ENCODE peak calls at places on chromosomes 16 and 17, in four cellular contexts. O is lower lobe of right lung, S is HepG2, V is mammary epithelial cell. C is an unnamed sample.

GRCh38 chr16:81099958-81100357 is 3.8 kb upstream of the GCSH start:
- DNase-seq in O (no peak), V (no peak), S (no peak), C (no peak)

GRCh38 chr16:6643083-6643686 is 689.5 kb upstream of the RBFOX1 start:
- DNase-seq in O (no peak), S (peak), V (peak), C (peak)

GRCh38 chr16:79599837-79600635 is 501 bp downstream of the MAF start:
- DNase-seq in V (peak), S (no peak), O (peak), C (no peak)

GRCh38 chr16:1745900-1746692 is 25.2 kb downstream of the NME3 start:
- DNase-seq in O (no peak), V (no peak), S (no peak), C (no peak)

GRCh38 chr16:28202147-28202746 is 9.5 kb downstream of the XPO6 start:
- DNase-seq in S (no peak), O (no peak), V (no peak), C (no peak)

GRCh38 chr17:77474292-77474988 is 333.7 kb downstream of the SEC14L1 start:
- DNase-seq in O (no peak), S (no peak), V (no peak), C (no peak)

GRCh38 chr16:81715358-81716196 is 63.5 kb upstream of the PLCG2 start:
- DNase-seq in O (no peak), S (no peak), V (no peak), C (no peak)

GRCh38 chr17:81576621-81577277 is 24.6 kb upstream of the FAAP100 start:
- DNase-seq in S (peak), V (peak), O (no peak), C (peak)

GRCh38 chr17:82489117-82489516 is 30.4 kb upstream of the FOXK2 start:
- DNase-seq in O (no peak), S (no peak), V (no peak), C (peak)

GRCh38 chr16:77410449-77410848 is 24.4 kb downstream of the ADAMTS18 start:
- DNase-seq in S (no peak), O (no peak), V (no peak), C (no peak)

C was measured in GM04503.